ENCODE peak calls at places on chromosomes 16 and 17, in eight cellular contexts. Y, T, O, N, V, Z, D and A are unnamed samples.

GRCh38 chr16:8889893-8890548 is 7.9 kb downstream of the LITAFD start:
- DNase-seq in Y (no peak), T (no peak), O (no peak), N (no peak), V (no peak), Z (no peak), D (no peak), A (no peak)

GRCh38 chr16:76450890-76451289 is 173.7 kb downstream of the CNTNAP4 start:
- DNase-seq in Y (no peak), T (no peak), O (no peak), N (no peak), V (no peak), Z (no peak), D (no peak), A (no peak)

GRCh38 chr16:11386054-11386680 is 40.9 kb downstream of the RMI2 start:
- DNase-seq in Y (no peak), T (no peak), O (no peak), N (no peak), V (no peak), Z (no peak), D (peak), A (no peak)

GRCh38 chr17:42346473-42346872 is 41.8 kb downstream of the STAT3 start:
- DNase-seq in Y (no peak), T (no peak), O (no peak), N (no peak), V (no peak), Z (no peak), D (no peak), A (no peak)

GRCh38 chr16:3266873-3267537 is 10.6 kb upstream of the MEFV start:
- DNase-seq in Y (peak), T (no peak), O (peak), N (no peak), V (peak), Z (peak), D (no peak), A (peak)

GRCh38 chr17:69761767-69762321 is 313.2 kb upstream of the KCNJ16 start:
- DNase-seq in Y (peak), T (peak), O (peak), N (no peak), V (peak), Z (peak), D (no peak), A (peak)

GRCh38 chr17:17739388-17740066 is 58.3 kb downstream of the RAI1 start:
- DNase-seq in Y (no peak), T (no peak), O (peak), N (no peak), V (peak), Z (peak), D (no peak), A (peak)

GRCh38 chr17:57038486-57038885 is 46.6 kb upstream of the AKAP1 start:
- DNase-seq in Y (no peak), T (no peak), O (no peak), N (no peak), V (no peak), Z (no peak), D (no peak), A (no peak)

GRCh38 chr16:27650073-27650701 is 100.2 kb downstream of the KATNIP start:
- DNase-seq in Y (no peak), T (no peak), O (no peak), N (no peak), V (no peak), Z (no peak), D (no peak), A (no peak)

GRCh38 chr16:58393138-58393504 is 850 bp downstream of the GINS3 start:
- DNase-seq in Y (no peak), T (no peak), O (peak), N (no peak), V (peak), Z (peak), D (peak), A (peak)

GRCh38 chr16:56614549-56614991 is 6.2 kb downstream of the MT2A start:
- DNase-seq in Y (no peak), T (no peak), O (peak), N (no peak), V (peak), Z (no peak), D (no peak), A (peak)

GRCh38 chr17:2018716-2019490 is 6.2 kb downstream of the RTN4RL1 start:
- DNase-seq in Y (no peak), T (no peak), O (no peak), N (no peak), V (no peak), Z (no peak), D (no peak), A (no peak)

GRCh38 chr17:61294777-61295176 is 104.9 kb upstream of the TBX2 start:
- DNase-seq in Y (no peak), T (no peak), O (peak), N (no peak), V (peak), Z (peak), D (no peak), A (peak)

GRCh38 chr16:48194828-48195566 is 39.2 kb upstream of the ABCC12 start:
- DNase-seq in Y (no peak), T (no peak), O (no peak), N (no peak), V (peak), Z (no peak), D (no peak), A (peak)

GRCh38 chr17:40561871-40562611 is 3.2 kb downstream of the CCR7 start:
- DNase-seq in Y (no peak), T (peak), O (no peak), N (no peak), V (no peak), Z (no peak), D (no peak), A (no peak)

GRCh38 chr17:301681-302299 is 50.8 kb downstream of the RPH3AL start:
- DNase-seq in Y (no peak), T (no peak), O (peak), N (no peak), V (no peak), Z (peak), D (no peak), A (peak)

GRCh38 chr17:15124746-15125145 is 140.4 kb downstream of the PMP22 start:
- DNase-seq in Y (no peak), T (no peak), O (peak), N (no peak), V (no peak), Z (peak), D (no peak), A (no peak)

GRCh38 chr17:57750109-57750845 is 5.2 kb upstream of the CCDC182 start:
- DNase-seq in Y (no peak), T (no peak), O (no peak), N (no peak), V (no peak), Z (no peak), D (no peak), A (no peak)

GRCh38 chr17:79942591-79943353 is 92.9 kb downstream of the TBC1D16 start:
- DNase-seq in Y (no peak), T (peak), O (no peak), N (no peak), V (peak), Z (no peak), D (no peak), A (peak)

GRCh38 chr16:19361587-19361986 is 56.1 kb upstream of the TMC5 start:
- DNase-seq in Y (no peak), T (no peak), O (no peak), N (no peak), V (peak), Z (no peak), D (no peak), A (no peak)

GRCh38 chr16:4051591-4051990 is 64.7 kb downstream of the ADCY9 start:
- DNase-seq in Y (no peak), T (no peak), O (peak), N (no peak), V (no peak), Z (peak), D (no peak), A (no peak)

GRCh38 chr16:74297296-74297665 is 667 bp downstream of the PSMD7 start:
- DNase-seq in Y (no peak), T (no peak), O (peak), N (peak), V (peak), Z (peak), D (peak), A (peak)

GRCh38 chr17:71824671-71825070 is 296.1 kb upstream of the SOX9 start:
- DNase-seq in Y (no peak), T (no peak), O (no peak), N (no peak), V (no peak), Z (no peak), D (no peak), A (no peak)

GRCh38 chr17:40873801-40874200 is 6.8 kb upstream of the KRT12 start:
- DNase-seq in Y (no peak), T (no peak), O (peak), N (no peak), V (peak), Z (no peak), D (no peak), A (no peak)

GRCh38 chr16:69934044-69934443 is 17.1 kb upstream of the CLEC18A start:
- DNase-seq in Y (no peak), T (no peak), O (no peak), N (no peak), V (no peak), Z (no peak), D (no peak), A (peak)

GRCh38 chr17:60091908-60092331 is 13.2 kb upstream of the HEATR6 start:
- DNase-seq in Y (no peak), T (no peak), O (peak), N (no peak), V (peak), Z (peak), D (no peak), A (peak)

GRCh38 chr16:71426069-71426879 is 15.6 kb downstream of the TLE7 start:
- DNase-seq in Y (peak), T (no peak), O (peak), N (peak), V (peak), Z (peak), D (peak), A (peak)

GRCh38 chr16:88719267-88719932 is 13.1 kb downstream of the CTU2 start:
- DNase-seq in Y (no peak), T (no peak), O (no peak), N (no peak), V (no peak), Z (no peak), D (no peak), A (no peak)

GRCh38 chr17:15659236-15659635 is 24.9 kb downstream of the TRIM16 start:
- DNase-seq in Y (no peak), T (no peak), O (no peak), N (no peak), V (no peak), Z (no peak), D (no peak), A (no peak)

GRCh38 chr16:54342001-54342776 is 55.6 kb upstream of the IRX3 start:
- DNase-seq in Y (no peak), T (no peak), O (peak), N (no peak), V (peak), Z (peak), D (no peak), A (no peak)